ENCODE peak calls at places on chromosome 20, in four cellular contexts. X, W, O and A are unnamed samples.

GRCh38 chr20:37552415-37552814 is 24.7 kb upstream of the BLCAP start:
- DNase-seq in O (no peak), W (peak), X (no peak), A (no peak)

GRCh38 chr20:63130654-63131577 is 85.0 kb downstream of the YTHDF1 start:
- DNase-seq in X (no peak), O (no peak), W (no peak), A (no peak)

GRCh38 chr20:49601153-49601924 is 33.4 kb upstream of the PTGIS start:
- DNase-seq in O (no peak), W (no peak), X (no peak), A (no peak)

GRCh38 chr20:2693286-2693995 is 861 bp downstream of the EBF4 start:
- DNase-seq in X (peak), O (peak), W (no peak), A (peak)

GRCh38 chr20:23049933-23050838 is 714 bp upstream of the THBD start:
- DNase-seq in O (no peak), X (no peak), W (no peak), A (no peak)

GRCh38 chr20:32626859-32627636 is 41.9 kb upstream of the NOL4L start:
- DNase-seq in W (no peak), X (no peak), O (no peak), A (peak)

GRCh38 chr20:8161262-8162071 is 29.4 kb downstream of the PLCB1 start:
- DNase-seq in O (no peak), W (peak), X (no peak), A (no peak)

GRCh38 chr20:588476-588875 is 21.6 kb downstream of the TCF15 start:
- DNase-seq in O (no peak), W (no peak), X (no peak), A (no peak)

GRCh38 chr20:5397418-5397817 is 80.7 kb upstream of the PROKR2 start:
- DNase-seq in W (no peak), X (no peak), O (no peak), A (no peak)

GRCh38 chr20:17816804-17817590 is 117.2 kb downstream of the BANF2 start:
- DNase-seq in W (no peak), X (no peak), O (no peak), A (no peak)

GRCh38 chr20:50996901-50997830 is 25.7 kb downstream of the KCNG1 start:
- DNase-seq in W (peak), X (no peak), O (no peak), A (no peak)

GRCh38 chr20:7981374-7981773 is 38.2 kb downstream of the TMX4 start:
- DNase-seq in X (no peak), O (no peak), W (no peak), A (no peak)

GRCh38 chr20:57464642-57465211 is 60.2 kb downstream of the CTCFL start:
- DNase-seq in W (no peak), X (no peak), O (no peak), A (no peak)

GRCh38 chr20:56442381-56443365 is 25.8 kb upstream of the RTF2 start:
- DNase-seq in X (no peak), O (no peak), W (peak), A (no peak)

GRCh38 chr20:57401565-57401918 is 10.3 kb downstream of the RBM38 start:
- DNase-seq in O (no peak), W (no peak), X (no peak), A (no peak)

GRCh38 chr20:62816031-62816878 is 595 bp upstream of the COL9A3 start:
- DNase-seq in O (no peak), X (no peak), W (peak), A (no peak)

GRCh38 chr20:3749689-3750639 is 17.5 kb downstream of the HSPA12B start:
- DNase-seq in X (no peak), O (no peak), W (no peak), A (no peak)

GRCh38 chr20:2817891-2818595 is 1.9 kb downstream of the TMEM239 start:
- DNase-seq in O (no peak), W (no peak), X (no peak), A (no peak)

GRCh38 chr20:38117635-38118034 is 47.4 kb downstream of the TGM2 start:
- DNase-seq in W (peak), X (no peak), O (no peak), A (no peak)

GRCh38 chr20:21109144-21109543 is 3.0 kb upstream of the LINC00237 start:
- DNase-seq in O (no peak), X (no peak), W (peak), A (no peak)

GRCh38 chr20:35314460-35315198 is 22.4 kb upstream of the FAM83C start:
- DNase-seq in X (no peak), W (no peak), O (no peak), A (no peak)

GRCh38 chr20:37339208-37339607 is 6.7 kb upstream of the SRC start:
- DNase-seq in W (no peak), O (no peak), X (no peak), A (no peak)

GRCh38 chr20:38782275-38782674 is 23.2 kb upstream of the PPP1R16B start:
- DNase-seq in W (no peak), O (no peak), X (no peak), A (no peak)

GRCh38 chr20:62625516-62625915 is 16.8 kb upstream of the SLCO4A1 start:
- DNase-seq in X (no peak), W (no peak), O (no peak), A (no peak)